ENCODE peak calls at places on chromosomes 1 and 21, in seven cellular contexts. E, T, B, Y, O, L and H are unnamed samples.

GRCh38 chr1:236010443-236010842 is 54.4 kb downstream of the NID1 start:
- DNase-seq in E (no peak), T (no peak), B (no peak), Y (no peak), O (no peak), L (no peak), H (no peak)

GRCh38 chr1:200364121-200364759 is 45.6 kb downstream of the ZNF281 start:
- DNase-seq in E (no peak), T (no peak), B (no peak), Y (no peak), O (no peak), L (no peak), H (no peak)

GRCh38 chr1:155324717-155325595 is 4.3 kb downstream of the RUSC1 start:
- DNase-seq in E (no peak), T (no peak), B (no peak), Y (no peak), O (peak), L (no peak), H (no peak)

GRCh38 chr1:243525085-243525487 is 269.2 kb downstream of the SDCCAG8 start:
- DNase-seq in E (no peak), T (no peak), B (no peak), Y (no peak), O (peak), L (no peak), H (no peak)

GRCh38 chr1:246768403-246769020 is 44.3 kb downstream of the SCCPDH start:
- DNase-seq in E (no peak), T (no peak), B (no peak), Y (no peak), O (no peak), L (no peak), H (no peak)

GRCh38 chr1:184152502-184152901 is 101.0 kb downstream of the TSEN15 start:
- DNase-seq in E (no peak), T (no peak), B (no peak), Y (no peak), O (no peak), L (no peak), H (no peak)

GRCh38 chr1:232966663-232967062 is 16.3 kb downstream of the NTPCR start:
- DNase-seq in E (no peak), T (no peak), B (no peak), Y (no peak), O (no peak), L (no peak), H (no peak)

GRCh38 chr21:17784604-17785402 is 34.4 kb downstream of the C21orf91 start:
- DNase-seq in E (no peak), T (no peak), B (no peak), Y (no peak), O (no peak), L (no peak), H (no peak)

GRCh38 chr1:198024782-198025181 is 107.6 kb downstream of the LHX9 start:
- DNase-seq in E (no peak), T (no peak), B (no peak), Y (no peak), O (peak), L (no peak), H (no peak)

GRCh38 chr21:42461881-42462877 is 33.8 kb downstream of the RSPH1 start:
- DNase-seq in E (no peak), T (no peak), B (no peak), Y (no peak), O (no peak), L (no peak), H (no peak)

GRCh38 chr1:150322310-150322709 is 977 bp downstream of the PRPF3 start:
- DNase-seq in E (no peak), T (no peak), B (no peak), Y (no peak), O (no peak), L (no peak), H (no peak)

GRCh38 chr1:56516539-56517252 is 62.7 kb downstream of the PLPP3 start:
- DNase-seq in E (no peak), T (no peak), B (no peak), Y (no peak), O (peak), L (no peak), H (peak)

GRCh38 chr1:42379794-42380616 is 587 bp upstream of the RIMKLA start:
- DNase-seq in E (no peak), T (no peak), B (no peak), Y (peak), O (peak), L (no peak), H (no peak)

GRCh38 chr1:11802973-11803885 is 2.5 kb downstream of the MTHFR start:
- DNase-seq in E (peak), T (peak), B (peak), Y (peak), O (peak), L (peak), H (peak)

GRCh38 chr21:43966946-43967512 is 45.1 kb upstream of the TRAPPC10 start:
- DNase-seq in E (no peak), T (no peak), B (no peak), Y (no peak), O (no peak), L (no peak), H (no peak)

GRCh38 chr1:29420196-29420595 is 183.9 kb downstream of the PTPRU start:
- DNase-seq in E (no peak), T (no peak), B (no peak), Y (no peak), O (peak), L (no peak), H (no peak)

GRCh38 chr1:229554886-229555621 is 3.5 kb downstream of the ABCB10 start:
- DNase-seq in E (no peak), T (no peak), B (no peak), Y (no peak), O (no peak), L (no peak), H (no peak)

GRCh38 chr1:31368611-31369107 is 4.2 kb downstream of the FABP3 start:
- DNase-seq in E (no peak), T (no peak), B (no peak), Y (no peak), O (no peak), L (no peak), H (no peak)

GRCh38 chr1:147171399-147172167 is 687 bp downstream of the PRKAB2 start:
- DNase-seq in E (no peak), T (no peak), B (no peak), Y (no peak), O (no peak), L (no peak), H (no peak)

GRCh38 chr1:171142081-171142450 is 43.0 kb upstream of the FMO2 start:
- DNase-seq in E (no peak), T (no peak), B (no peak), Y (no peak), O (peak), L (peak), H (no peak)

GRCh38 chr21:34345091-34345871 is 18.5 kb upstream of the KCNE2 start:
- DNase-seq in E (no peak), T (no peak), B (no peak), Y (no peak), O (no peak), L (no peak), H (no peak)

GRCh38 chr1:77025599-77025998 is 158.3 kb downstream of the ST6GALNAC5 start:
- DNase-seq in E (no peak), T (no peak), B (no peak), Y (no peak), O (no peak), L (no peak), H (no peak)

GRCh38 chr1:37661401-37661800 is 26.7 kb upstream of the RSPO1 start:
- DNase-seq in E (no peak), T (no peak), B (no peak), Y (no peak), O (no peak), L (no peak), H (no peak)

GRCh38 chr1:8343464-8344001 is 25.6 kb downstream of the SLC45A1 start:
- DNase-seq in E (no peak), T (no peak), B (no peak), Y (no peak), O (peak), L (peak), H (no peak)

GRCh38 chr1:33841516-33841915 is 22.4 kb upstream of the HMGB4 start:
- DNase-seq in E (no peak), T (no peak), B (no peak), Y (no peak), O (no peak), L (no peak), H (no peak)

GRCh38 chr1:199079994-199080393 is 441.2 kb downstream of the PTPRC start:
- DNase-seq in E (no peak), T (no peak), B (no peak), Y (no peak), O (no peak), L (no peak), H (no peak)

GRCh38 chr1:45884700-45885099 is 81.3 kb downstream of the MAST2 start:
- DNase-seq in E (no peak), T (no peak), B (no peak), Y (no peak), O (peak), L (no peak), H (no peak)

GRCh38 chr1:175191654-175192053 is 922 bp downstream of the KIAA0040 start:
- DNase-seq in E (no peak), T (peak), B (no peak), Y (peak), O (no peak), L (no peak), H (peak)

GRCh38 chr1:157411064-157411463 is 141.3 kb downstream of the FCRL5 start:
- DNase-seq in E (no peak), T (no peak), B (no peak), Y (no peak), O (no peak), L (no peak), H (no peak)

GRCh38 chr1:8137406-8138244 is 111.5 kb upstream of the ERRFI1 start:
- DNase-seq in E (no peak), T (no peak), B (no peak), Y (no peak), O (peak), L (no peak), H (no peak)

GRCh38 chr1:158204458-158204827 is 23.7 kb downstream of the CD1D start:
- DNase-seq in E (no peak), T (no peak), B (no peak), Y (no peak), O (no peak), L (no peak), H (no peak)

GRCh38 chr1:53065391-53065790 is 3.4 kb downstream of the PODN start:
- DNase-seq in E (no peak), T (no peak), B (no peak), Y (no peak), O (no peak), L (no peak), H (no peak)

GRCh38 chr1:218660678-218661053 is 315.5 kb downstream of the TGFB2 start:
- DNase-seq in E (no peak), T (no peak), B (no peak), Y (no peak), O (peak), L (no peak), H (no peak)

GRCh38 chr1:71054281-71054731 is 6.7 kb upstream of the PTGER3 start:
- DNase-seq in E (no peak), T (no peak), B (no peak), Y (no peak), O (no peak), L (no peak), H (no peak)

GRCh38 chr1:205065666-205066065 is 18.6 kb downstream of the TMEM81 start:
- DNase-seq in E (no peak), T (no peak), B (no peak), Y (no peak), O (no peak), L (no peak), H (no peak)

GRCh38 chr1:22876359-22877111 is 96.1 kb downstream of the LACTBL1 start:
- DNase-seq in E (no peak), T (no peak), B (no peak), Y (no peak), O (peak), L (no peak), H (no peak)